ENCODE peak calls at places on chromosomes 13 and 19, in ten cellular contexts. Y is body of pancreas; M is EL; Z is GM03348; E is stimulated activated CD4-positive, alpha-beta T cell treated with anti-CD3 and anti-CD28 coated beads, Interleukin-2, amount 100 ng/mL, for 48 hours; H is stimulated activated CD8-positive, alpha-beta memory T cell treated with anti-CD3 and anti-CD28 coated beads, Interleukin-12 subunit alpha, Interleukin-12 subunit beta, amount 100 ng/mL, for 4 hours; D is cerebellar nuclear complex; B is psoas muscle; A is AG04450; O is A172. U is an unnamed sample.

GRCh38 chr19:13396256-13397080 is 109.8 kb downstream of the CACNA1A start:
- DNase-seq in Y (peak; percentile 50), A (peak; percentile 33), M (peak; percentile 83), D (no peak), O (peak; percentile 76), E (no peak), Z (peak; percentile 61), H (no peak), B (no peak), U (no peak)

GRCh38 chr13:91277013-91277676 is 70.3 kb upstream of the MIR17HG start:
- DNase-seq in O (no peak), B (no peak), E (no peak), M (no peak), H (no peak), A (no peak), D (no peak), Z (no peak), Y (no peak), U (no peak)

GRCh38 chr19:19964416-19964815 is 63.7 kb downstream of the ZNF93 start:
- DNase-seq in O (no peak), B (no peak), Z (no peak), A (no peak), D (no peak), E (no peak), Y (no peak), H (no peak), M (no peak), U (no peak)

GRCh38 chr13:26254583-26255102 is 714 bp downstream of the CDK8 start:
- DNase-seq in D (no peak), O (peak; percentile 7), Y (peak; percentile 77), Z (peak; percentile 69), M (peak; percentile 59), A (no peak), B (peak; percentile 75), H (peak; percentile 21), E (peak; percentile 27), U (peak; percentile 19)

GRCh38 chr19:38033658-38034150 is 126.7 kb downstream of the SIPA1L3 start:
- DNase-seq in Y (no peak), A (no peak), H (no peak), E (no peak), Z (no peak), O (no peak), D (no peak), M (no peak), B (no peak), U (peak; percentile 56)

GRCh38 chr19:46265217-46265828 is 31.5 kb upstream of the HIF3A start:
- DNase-seq in E (peak; percentile 72), M (peak; percentile 81), A (peak; percentile 57), B (no peak), H (peak; percentile 24), Z (peak; percentile 85), Y (peak; percentile 74), D (no peak), O (peak; percentile 41), U (peak; percentile 56)

GRCh38 chr13:86581711-86582110 is 782.5 kb upstream of the SLITRK6 start:
- DNase-seq in E (no peak), O (peak; percentile 90), Z (no peak), H (no peak), D (no peak), Y (no peak), A (no peak), M (no peak), B (no peak), U (no peak)

GRCh38 chr19:16737909-16738308 is 18.3 kb downstream of the NWD1 start:
- DNase-seq in H (no peak), Z (no peak), M (no peak), D (no peak), E (no peak), Y (no peak), O (no peak), A (peak; percentile 23), B (no peak), U (no peak)

GRCh38 chr19:29559743-29560142 is 33.9 kb downstream of the VSTM2B start:
- DNase-seq in B (no peak), D (no peak), H (no peak), Z (no peak), O (no peak), M (no peak), E (no peak), A (no peak), Y (no peak), U (no peak)

GRCh38 chr13:110380359-110381028 is 73.4 kb downstream of the COL4A2 start:
- DNase-seq in D (no peak), O (no peak), Y (no peak), E (no peak), B (no peak), Z (no peak), A (no peak), M (peak; percentile 82), H (no peak), U (no peak)

U was measured in GM12891.